ENCODE peak calls at places on chromosomes 7 and 10, in ten cellular contexts. B is PC-3; X is cardiac muscle cell; F is caudate nucleus; I is heart left ventricle; R is CD4-positive, alpha-beta T cell; N is GM23248; O is H9; Y is CD4-positive, CD25-positive, alpha-beta regulatory T cell; V is stomach. J is an unnamed sample.

GRCh38 chr7:21722371-21722770 is 179.5 kb downstream of the DNAH11 start:
- DNase-seq in B (no peak), X (no peak), F (no peak), I (no peak), R (no peak), N (peak), O (no peak), Y (no peak), V (no peak), J (no peak)

GRCh38 chr10:338176-339037 is 203.2 kb downstream of the ZMYND11 start:
- DNase-seq in B (peak), X (no peak), F (no peak), I (no peak), R (no peak), N (peak), O (no peak), Y (no peak), V (peak), J (peak)

GRCh38 chr10:84613336-84614021 is 285.1 kb downstream of the CCSER2 start:
- DNase-seq in B (peak), X (peak), F (no peak), I (no peak), R (no peak), N (peak), O (peak), Y (no peak), V (no peak), J (no peak)

GRCh38 chr10:79074732-79075131 is 6.0 kb downstream of the ZMIZ1 start:
- DNase-seq in B (no peak), X (no peak), F (no peak), I (no peak), R (no peak), N (no peak), O (no peak), Y (no peak), V (peak), J (peak)

GRCh38 chr7:158646766-158647474 is 57.7 kb downstream of the NCAPG2 start:
- DNase-seq in B (peak), X (no peak), F (no peak), I (no peak), R (no peak), N (peak), O (peak), Y (no peak), V (no peak), J (no peak)

GRCh38 chr10:123043409-123043925 is 34.7 kb downstream of the ACADSB start:
- DNase-seq in B (peak), X (peak), F (peak), I (no peak), R (peak), N (peak), O (peak), Y (peak), V (peak), J (peak)

GRCh38 chr7:31633894-31634494 is 53.0 kb upstream of the PPP1R17 start:
- DNase-seq in B (peak), X (peak), F (peak), I (no peak), R (no peak), N (peak), O (peak), Y (no peak), V (peak), J (no peak)

GRCh38 chr7:53609185-53609584 is 573.8 kb downstream of the POM121L12 start:
- DNase-seq in B (no peak), X (no peak), F (no peak), I (no peak), R (no peak), N (no peak), O (no peak), Y (no peak), V (no peak), J (no peak)

GRCh38 chr10:14244147-14244546 is 86.6 kb downstream of the FRMD4A start:
- DNase-seq in B (no peak), X (peak), F (no peak), I (no peak), R (no peak), N (no peak), O (peak), Y (no peak), V (no peak), J (no peak)

GRCh38 chr7:44378744-44379143 is 53.4 kb upstream of the CAMK2B start:
- DNase-seq in B (peak), X (peak), F (no peak), I (no peak), R (no peak), N (peak), O (no peak), Y (no peak), V (no peak), J (peak)

GRCh38 chr10:12649017-12649586 is 299.8 kb downstream of the CAMK1D start:
- DNase-seq in B (no peak), X (no peak), F (no peak), I (no peak), R (no peak), N (no peak), O (no peak), Y (no peak), V (no peak), J (no peak)

GRCh38 chr10:72126184-72126871 is 38.0 kb upstream of the SPOCK2 start:
- DNase-seq in B (peak), X (peak), F (no peak), I (no peak), R (no peak), N (peak), O (no peak), Y (peak), V (no peak), J (peak)

GRCh38 chr10:113681533-113682470 is 2.1 kb downstream of the CASP7 start:
- DNase-seq in B (no peak), X (peak), F (no peak), I (no peak), R (no peak), N (peak), O (no peak), Y (no peak), V (no peak), J (no peak)

GRCh38 chr10:132836248-132836831 is 50.4 kb upstream of the NKX6-2 start:
- DNase-seq in B (peak), X (no peak), F (no peak), I (peak), R (no peak), N (no peak), O (peak), Y (no peak), V (peak), J (peak)

GRCh38 chr10:118047363-118047719 is 600 bp upstream of the RAB11FIP2 start:
- DNase-seq in B (no peak), X (no peak), F (no peak), I (peak), R (no peak), N (peak), O (no peak), Y (no peak), V (no peak), J (no peak)

GRCh38 chr10:92848441-92849233 is at the start of gene EXOC6:
- DNase-seq in B (peak), X (peak), F (peak), I (peak), R (peak), N (peak), O (peak), Y (peak), V (peak), J (peak)

GRCh38 chr10:64059884-64060283 is 538.7 kb downstream of the REEP3 start:
- DNase-seq in B (no peak), X (no peak), F (no peak), I (no peak), R (no peak), N (no peak), O (no peak), Y (no peak), V (no peak), J (no peak)

GRCh38 chr10:71620642-71621041 is 98.9 kb downstream of the C10orf105 start:
- DNase-seq in B (no peak), X (no peak), F (no peak), I (no peak), R (no peak), N (no peak), O (no peak), Y (no peak), V (no peak), J (no peak)

GRCh38 chr10:76882245-76882644 is 755.4 kb downstream of the KCNMA1 start:
- DNase-seq in B (no peak), X (no peak), F (no peak), I (no peak), R (no peak), N (no peak), O (no peak), Y (no peak), V (no peak), J (no peak)

GRCh38 chr7:133945497-133945896 is 181.6 kb upstream of the LRGUK start:
- DNase-seq in B (no peak), X (peak), F (no peak), I (no peak), R (no peak), N (peak), O (no peak), Y (no peak), V (no peak), J (no peak)

DNA sequence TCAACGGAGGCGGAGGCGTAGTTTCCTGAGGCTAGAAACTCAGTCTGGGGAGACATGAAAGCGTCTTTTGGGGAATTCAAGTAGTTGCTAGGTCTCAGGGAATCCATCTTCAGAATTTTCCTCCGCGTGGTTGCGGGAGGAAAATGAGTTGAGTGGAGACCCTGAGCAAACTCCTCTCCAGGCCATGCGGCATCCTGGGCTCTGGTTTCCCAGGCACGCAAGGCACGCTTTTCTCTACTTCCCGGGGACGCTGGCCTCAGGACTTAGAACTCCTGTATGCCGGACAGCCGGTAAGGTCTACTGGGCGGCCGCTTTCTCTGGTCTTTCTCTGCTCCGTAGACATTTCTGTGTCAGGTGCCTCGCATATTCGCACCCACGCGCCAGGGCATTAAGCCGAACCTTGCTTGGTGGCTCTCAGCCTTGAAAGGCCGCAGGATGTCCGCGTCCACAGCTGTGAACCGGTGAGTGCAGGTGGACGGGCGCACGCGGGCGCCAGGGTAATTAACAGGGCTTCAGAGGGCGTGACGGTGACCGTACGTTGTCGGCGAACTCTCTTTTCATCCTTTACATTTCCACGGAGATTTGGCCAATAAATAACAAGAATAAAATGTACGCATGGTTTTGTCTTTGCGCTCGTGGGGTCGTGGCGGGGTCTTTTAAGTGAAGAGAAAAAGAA is 1.0 kb upstream of the RBM20 start:
- DNase-seq in B (no peak), X (no peak), F (no peak), I (no peak), R (no peak), N (no peak), O (peak), Y (peak), V (no peak), J (no peak)
- H3K27ac ChIP-seq in B (no peak), X (peak), F (peak), I (peak), R (no peak), N (no peak), O (no peak), Y (no peak), V (no peak), J (no peak)

GRCh38 chr7:100485514-100485913 is 1.8 kb downstream of the NYAP1 start:
- DNase-seq in B (no peak), X (no peak), F (no peak), I (no peak), R (no peak), N (peak), O (no peak), Y (no peak), V (no peak), J (peak)

GRCh38 chr7:100486111-100486636 is 2.4 kb downstream of the NYAP1 start:
- DNase-seq in B (no peak), X (no peak), F (no peak), I (no peak), R (no peak), N (no peak), O (no peak), Y (no peak), V (no peak), J (peak)

GRCh38 chr7:100488333-100489095 is 4.8 kb downstream of the NYAP1 start:
- DNase-seq in B (no peak), X (no peak), F (no peak), I (no peak), R (no peak), N (no peak), O (no peak), Y (no peak), V (no peak), J (peak)

GRCh38 chr7:100489121-100489520 is 5.4 kb downstream of the NYAP1 start:
- DNase-seq in B (no peak), X (no peak), F (no peak), I (no peak), R (no peak), N (no peak), O (no peak), Y (no peak), V (no peak), J (peak)

DNA sequence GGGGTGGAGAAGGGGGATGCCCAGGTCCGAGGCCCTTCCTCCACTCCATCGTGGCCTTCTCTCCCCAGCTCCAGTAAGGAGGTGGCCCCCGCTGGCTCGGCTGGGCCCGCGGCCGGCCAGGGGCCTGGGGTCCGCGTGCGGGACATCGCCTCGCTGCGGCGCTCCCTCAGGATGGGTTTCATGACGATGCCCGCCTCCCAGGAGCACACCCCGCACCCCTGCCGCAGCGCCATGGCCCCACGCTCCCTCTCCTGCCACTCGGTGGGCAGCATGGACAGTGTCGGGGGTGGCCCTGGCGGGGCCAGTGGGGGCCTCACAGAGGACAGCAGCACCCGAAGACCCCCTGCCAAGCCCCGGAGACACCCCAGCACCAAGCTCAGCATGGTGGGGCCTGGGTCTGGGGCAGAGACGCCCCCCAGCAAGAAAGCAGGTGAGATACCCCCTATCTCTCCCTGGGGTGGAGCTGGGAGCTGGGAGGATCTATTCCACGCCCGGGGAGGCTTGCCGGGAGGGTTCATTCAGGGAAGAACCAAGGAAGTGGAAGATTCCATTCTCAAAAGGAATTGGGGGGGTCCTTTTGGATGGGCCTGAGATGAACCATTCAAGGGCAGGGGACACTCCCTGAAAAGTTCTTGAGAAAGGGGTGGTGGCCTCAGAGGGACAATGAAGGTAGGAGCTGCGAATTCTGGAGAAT is 3.2 kb downstream of the NYAP1 start:
- DNase-seq in B (peak), X (peak), F (no peak), I (no peak), R (no peak), N (peak), O (peak), Y (no peak), V (no peak), J (peak)
- H3K27ac ChIP-seq in B (no peak), X (no peak), F (no peak), I (no peak), R (no peak), N (no peak), O (no peak), Y (no peak), V (no peak), J (no peak)

GRCh38 chr7:514651-515598 is 4.7 kb downstream of the PDGFA start:
- DNase-seq in B (no peak), X (peak), F (no peak), I (no peak), R (no peak), N (no peak), O (peak), Y (no peak), V (peak), J (peak)
- H3K27ac ChIP-seq in B (no peak), X (no peak), F (no peak), I (peak), R (no peak), N (no peak), O (no peak), Y (no peak), V (peak), J (peak)

GRCh38 chr7:92478095-92478494 is 349 bp upstream of the ERVW-1 start:
- DNase-seq in B (no peak), X (no peak), F (no peak), I (no peak), R (no peak), N (no peak), O (no peak), Y (no peak), V (no peak), J (no peak)
- H3K27ac ChIP-seq in B (no peak), X (no peak), F (no peak), I (no peak), R (no peak), N (no peak), O (no peak), Y (no peak), V (no peak), J (no peak)

J was measured in osteoblast.